ENCODE peak calls at places on chromosome 11, in ten cellular contexts. U is heart left ventricle; T is colonic mucosa; N is right lobe of liver; I is ovary; A is H1; Z is foreskin fibroblast; J is BE2C; O is cardiac fibroblast; G is CD8-positive, alpha-beta T cell. B is an unnamed sample.

GRCh38 chr11:27431808-27432207 is 40.8 kb downstream of the LGR4 start:
- DNase-seq in G (no peak), U (no peak), A (no peak), J (no peak), Z (no peak), N (no peak), I (no peak), T (no peak), O (no peak), B (no peak)

GRCh38 chr11:2752204-2752772 is 52.5 kb upstream of the KCNQ1OT1 start:
- DNase-seq in O (peak; percentile 26), T (no peak), I (no peak), A (no peak), N (no peak), Z (peak; percentile 19), U (no peak), G (no peak), J (no peak), B (peak; percentile 27)

GRCh38 chr11:124518900-124519541 is 24.4 kb downstream of the OR8B12 start:
- DNase-seq in G (no peak), N (no peak), A (no peak), U (no peak), T (no peak), J (no peak), O (peak; percentile 55), I (no peak), Z (no peak), B (peak; percentile 54)

GRCh38 chr11:127656266-127656879 is 655.8 kb upstream of the KIRREL3 start:
- DNase-seq in I (no peak), A (no peak), N (no peak), T (no peak), O (peak; percentile 5), J (no peak), Z (peak; percentile 10), G (no peak), U (no peak), B (no peak)

GRCh38 chr11:71482216-71482615 is 29.2 kb downstream of the NADSYN1 start:
- DNase-seq in G (no peak), I (no peak), Z (no peak), O (no peak), U (no peak), J (no peak), T (no peak), N (no peak), A (no peak), B (no peak)

GRCh38 chr11:117462848-117463247 is 135.2 kb downstream of the CEP164 start:
- DNase-seq in G (no peak), O (no peak), I (no peak), T (no peak), U (no peak), Z (no peak), N (no peak), A (no peak), J (no peak), B (no peak)

GRCh38 chr11:108538022-108538424 is 39.8 kb upstream of the POGLUT3 start:
- DNase-seq in I (no peak), A (no peak), U (no peak), O (no peak), J (no peak), Z (no peak), G (peak; percentile 29), T (peak; percentile 73), N (no peak), B (no peak)

GRCh38 chr11:10201343-10201742 is 92.7 kb downstream of the SBF2 start:
- DNase-seq in Z (no peak), G (no peak), T (no peak), U (no peak), O (no peak), I (no peak), N (no peak), A (no peak), J (no peak), B (no peak)

GRCh38 chr11:11620251-11620965 is 1.4 kb downstream of the GALNT18 start:
- DNase-seq in T (peak; percentile 85), U (peak; percentile 69), A (no peak), I (peak; percentile 15), N (peak; percentile 69), G (no peak), J (no peak), Z (peak; percentile 53), O (no peak), B (no peak)

GRCh38 chr11:119380160-119380815 is 1.2 kb downstream of the USP2 start:
- DNase-seq in Z (peak; percentile 21), I (no peak), O (no peak), J (no peak), N (no peak), A (no peak), G (no peak), T (no peak), U (no peak), B (no peak)
- H3K4me3 ChIP-seq in Z (no peak overlapping the region), I (no peak overlapping the region), O (no peak overlapping the region), J (peak overlapping the region; percentile 79), N (no peak overlapping the region), A (no peak overlapping the region), G (no peak overlapping the region), T (no peak overlapping the region), U (no peak overlapping the region), B (no peak overlapping the region)

GRCh38 chr11:65354265-65355012 is at the start of gene TIGD3:
- DNase-seq in Z (peak; percentile 98), T (peak; percentile 99), G (peak; percentile 98), J (peak; percentile 96), I (peak; percentile 98), U (peak; percentile 98), O (peak; percentile 93), N (peak; percentile 97), A (peak; percentile 85), B (peak; percentile 94)
- TF ChIP-seq CTCF in Z (no peak), T (no peak), G (no peak), J (no peak), I (no peak), U (no peak), O (no peak), N (no peak), A (no peak), B (no peak)

GRCh38 chr11:57651408-57651807 is 1.7 kb upstream of the YPEL4 start:
- DNase-seq in T (no peak), O (no peak), A (no peak), U (no peak), I (no peak), N (no peak), J (no peak), Z (no peak), G (no peak), B (no peak)

GRCh38 chr11:57648791-57649735 is 649 bp downstream of the YPEL4 start:
- DNase-seq in N (no peak), O (peak; percentile 32), Z (peak; percentile 62), A (no peak), T (no peak), I (no peak), U (no peak), J (no peak), G (peak; percentile 30), B (peak; percentile 42)

GRCh38 chr11:57650739-57651090 is 1.0 kb upstream of the YPEL4 start:
- DNase-seq in N (no peak), Z (no peak), U (no peak), I (no peak), G (no peak), A (no peak), J (no peak), T (no peak), O (no peak), B (no peak)

GRCh38 chr11:57647960-57648776 is 1.5 kb downstream of the YPEL4 start:
- DNase-seq in A (no peak), O (peak; percentile 16), J (no peak), T (no peak), I (no peak), Z (peak; percentile 60), G (no peak), U (no peak), N (no peak), B (no peak)

GRCh38 chr11:57649826-57650738 is at the start of gene YPEL4:
- DNase-seq in I (peak; percentile 70), Z (peak; percentile 87), N (no peak), T (no peak), U (no peak), O (peak; percentile 74), A (no peak), J (no peak), G (peak; percentile 73), B (peak; percentile 85)
- H3K4me3 ChIP-seq in I (peak within 1 kb of the TSS; percentile 47), Z (peak within 1 kb of the TSS; percentile 49), N (no peak within 1 kb of the TSS), T (peak within 1 kb of the TSS; percentile 22), U (peak within 1 kb of the TSS; percentile 24), O (peak within 1 kb of the TSS; percentile 55), A (peak within 1 kb of the TSS; percentile 27), J (no peak within 1 kb of the TSS), G (peak within 1 kb of the TSS; percentile 78), B (peak within 1 kb of the TSS; percentile 74)

GRCh38 chr11:63938481-63939350 is at the start of gene NAA40:
- DNase-seq in J (peak; percentile 94), U (peak; percentile 94), A (peak; percentile 96), T (peak; percentile 92), I (peak; percentile 93), G (peak; percentile 89), N (peak; percentile 96), O (peak; percentile 94), Z (peak; percentile 99), B (peak; percentile 95)
- TF ChIP-seq CTCF in J (no peak), U (no peak), A (no peak), T (no peak), I (no peak), G (no peak), N (peak; percentile 9), O (no peak), Z (no peak), B (no peak)

B was measured in fibroblast of pulmonary artery.